ENCODE peak calls at places on chromosomes 5 and 9, in six cellular contexts. R is HepG2, M is uterus, I is H1, L is A549, Y is gastrocnemius medialis. C is an unnamed sample.

GRCh38 chr9:4830699-4831098 is 38.0 kb downstream of the RCL1 start:
- DNase-seq in R (no peak), M (no peak), I (no peak), L (no peak), Y (no peak), C (no peak)

GRCh38 chr9:132486706-132487350 is 76.8 kb downstream of the CFAP77 start:
- DNase-seq in R (no peak), M (no peak), I (no peak), L (no peak), Y (no peak), C (no peak)

GRCh38 chr5:42870882-42871418 is 59.3 kb upstream of the SELENOP start:
- DNase-seq in R (no peak), M (no peak), I (no peak), L (no peak), Y (no peak), C (peak; percentile 4)

GRCh38 chr9:91428927-91429351 is 5.3 kb upstream of the NFIL3 start:
- DNase-seq in R (no peak), M (peak; percentile 37), I (no peak), L (no peak), Y (no peak), C (no peak)

GRCh38 chr9:129681924-129682323 is 16.5 kb downstream of the PRRX2 start:
- DNase-seq in R (no peak), M (no peak), I (no peak), L (no peak), Y (no peak), C (no peak)

GRCh38 chr9:88532320-88532719 is 2.7 kb upstream of the NXNL2 start:
- DNase-seq in R (no peak), M (peak; percentile 77), I (peak; percentile 70), L (peak; percentile 73), Y (no peak), C (no peak)

GRCh38 chr5:78983601-78984000 is 1.5 kb downstream of the ARSB start:
- DNase-seq in R (no peak), M (no peak), I (no peak), L (no peak), Y (no peak), C (peak; percentile 50)

GRCh38 chr5:111826064-111826463 is 69.1 kb upstream of the NREP start:
- DNase-seq in R (no peak), M (no peak), I (no peak), L (no peak), Y (no peak), C (no peak)

GRCh38 chr5:76732405-76733048 is 16.6 kb downstream of the F2R start:
- DNase-seq in R (no peak), M (no peak), I (no peak), L (no peak), Y (no peak), C (no peak)

GRCh38 chr5:153960269-153961215 is 78.2 kb downstream of the FAM114A2 start:
- DNase-seq in R (no peak), M (no peak), I (no peak), L (no peak), Y (no peak), C (no peak)

GRCh38 chr5:2015961-2016360 is 133.2 kb upstream of the IRX4 start:
- DNase-seq in R (no peak), M (no peak), I (no peak), L (no peak), Y (no peak), C (no peak)

GRCh38 chr5:152556779-152557178 is 151.7 kb upstream of the NMUR2 start:
- DNase-seq in R (no peak), M (no peak), I (no peak), L (no peak), Y (no peak), C (no peak)

GRCh38 chr5:96004754-96005153 is 43.1 kb upstream of the ELL2 start:
- DNase-seq in R (no peak), M (no peak), I (no peak), L (no peak), Y (no peak), C (no peak)

GRCh38 chr5:84274585-84275468 is 109.9 kb downstream of the EDIL3 start:
- DNase-seq in R (peak; percentile 9), M (no peak), I (no peak), L (peak; percentile 14), Y (no peak), C (peak; percentile 7)

GRCh38 chr9:37283730-37284235 is 138.7 kb upstream of the GRHPR start:
- DNase-seq in R (peak; percentile 4), M (no peak), I (no peak), L (no peak), Y (no peak), C (no peak)

GRCh38 chr9:85055506-85056202 is 386.1 kb downstream of the NTRK2 start:
- DNase-seq in R (no peak), M (no peak), I (no peak), L (no peak), Y (no peak), C (no peak)

GRCh38 chr9:84447305-84447704 is 106.7 kb upstream of the SLC28A3 start:
- DNase-seq in R (no peak), M (no peak), I (no peak), L (no peak), Y (no peak), C (no peak)

GRCh38 chr9:79580065-79580464 is 8.3 kb downstream of the TLE4 start:
- DNase-seq in R (no peak), M (no peak), I (no peak), L (no peak), Y (no peak), C (no peak)

GRCh38 chr9:73539881-73540280 is 388.2 kb downstream of the ANXA1 start:
- DNase-seq in R (no peak), M (no peak), I (no peak), L (no peak), Y (no peak), C (no peak)

GRCh38 chr9:133760713-133761290 is 22.6 kb upstream of the SARDH start:
- DNase-seq in R (no peak), M (peak; percentile 10), I (no peak), L (no peak), Y (no peak), C (no peak)

GRCh38 chr9:77927265-77927664 is 104.3 kb downstream of the GNAQ start:
- DNase-seq in R (no peak), M (no peak), I (no peak), L (no peak), Y (no peak), C (no peak)
- TF ChIP-seq POLR2A in R (no peak), M (no peak), I (no peak), L (no peak), Y (no peak), C (no peak)

DNA sequence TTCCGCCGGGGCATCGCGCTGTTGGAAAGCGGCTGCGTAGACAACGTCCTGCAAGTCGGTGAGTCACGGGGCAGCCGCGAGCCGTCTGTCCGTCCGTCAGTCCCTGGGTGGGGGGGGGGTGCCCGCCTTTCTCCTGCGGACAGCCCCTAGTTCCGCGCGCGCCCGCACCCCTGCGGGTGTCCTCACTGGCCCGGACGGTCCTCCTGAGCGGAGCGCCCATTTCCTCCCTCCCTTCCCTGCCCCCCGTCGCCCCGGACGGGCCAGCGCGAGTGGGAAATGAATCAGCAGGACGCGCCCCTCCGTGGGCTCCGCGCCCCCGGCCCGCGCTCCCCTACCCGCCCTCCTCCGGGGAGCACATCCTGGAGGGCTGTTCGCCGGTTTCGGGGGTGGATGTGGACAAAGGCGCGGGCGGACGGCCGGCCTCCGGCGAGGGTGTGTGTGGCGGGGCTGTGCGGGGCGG is 863 bp downstream of the ZSWIM6 start:
- DNase-seq in R (no peak), M (no peak), I (no peak), L (peak; percentile 63), Y (peak; percentile 26), C (peak; percentile 56)
- TF ChIP-seq POLR2A in R (no peak), M (no peak), I (no peak), L (no peak), Y (peak; percentile 10), C (no peak)

GRCh38 chr5:151150484-151151262 is 6.9 kb downstream of the ANXA6 start:
- DNase-seq in R (no peak), M (peak; percentile 74), I (no peak), L (no peak), Y (no peak), C (peak; percentile 22)
- TF ChIP-seq POLR2A in R (no peak), M (no peak), I (peak; percentile 28), L (no peak), Y (no peak), C (no peak)

GRCh38 chr9:121596515-121596914 is 54.9 kb upstream of the DAB2IP start:
- DNase-seq in R (no peak), M (no peak), I (no peak), L (no peak), Y (no peak), C (no peak)

GRCh38 chr9:121599872-121600585 is 51.4 kb upstream of the DAB2IP start:
- DNase-seq in R (no peak), M (no peak), I (no peak), L (peak; percentile 48), Y (no peak), C (no peak)

GRCh38 chr9:121597693-121598166 is 53.7 kb upstream of the DAB2IP start:
- DNase-seq in R (no peak), M (no peak), I (no peak), L (no peak), Y (no peak), C (no peak)

GRCh38 chr9:121599186-121599871 is 52.1 kb upstream of the DAB2IP start:
- DNase-seq in R (peak; percentile 64), M (peak; percentile 80), I (peak; percentile 68), L (peak; percentile 84), Y (peak; percentile 83), C (no peak)

DNA sequence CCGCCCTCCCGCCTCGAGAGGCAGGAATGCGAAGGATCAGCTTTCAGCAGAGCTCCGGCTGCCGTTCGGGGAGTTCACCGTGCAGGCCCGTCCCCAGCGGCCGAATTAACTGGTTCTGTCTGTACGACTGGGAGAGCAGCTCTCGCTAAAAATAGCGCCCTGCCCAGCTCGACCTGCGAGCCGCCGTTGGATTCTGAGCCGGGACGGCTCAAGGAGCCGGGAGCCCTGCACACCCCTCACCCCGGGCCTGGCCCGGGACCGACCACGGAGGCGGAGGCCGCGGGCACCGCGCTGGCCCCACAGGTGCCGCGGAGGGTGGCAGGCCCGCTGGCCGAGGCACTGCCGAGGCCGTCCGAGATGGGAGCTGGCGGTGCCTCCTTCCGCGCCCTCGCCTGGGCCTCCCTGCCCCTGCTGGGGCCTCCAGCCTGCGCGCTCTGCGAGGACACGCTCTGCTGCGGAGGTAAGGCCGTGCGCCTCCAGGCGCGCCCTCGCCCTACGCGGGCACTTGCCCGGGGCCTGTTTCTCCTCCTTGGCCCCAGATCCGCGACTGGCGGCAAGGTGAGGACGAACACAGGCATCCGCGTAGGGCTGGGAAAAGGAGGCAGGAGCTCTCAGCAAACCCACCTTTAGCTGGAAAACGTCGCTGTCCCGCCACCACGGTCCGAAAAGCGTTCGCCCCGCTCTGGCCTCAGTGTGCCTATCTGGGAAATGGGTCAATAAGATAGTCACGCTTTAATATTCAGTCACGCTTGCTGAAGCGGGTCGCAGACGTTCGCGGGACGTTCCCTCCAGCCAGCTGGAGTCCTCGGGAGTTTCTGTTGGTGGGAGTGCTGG is 53.0 kb upstream of the DAB2IP start:
- DNase-seq in R (no peak), M (peak; percentile 87), I (peak; percentile 81), L (no peak), Y (peak; percentile 91), C (no peak)
- TF ChIP-seq POLR2A in R (no peak), M (peak; percentile 34), I (peak; percentile 78), L (no peak), Y (peak; percentile 44), C (no peak)